ENCODE peak calls at places on chromosomes 7 and 10, in six cellular contexts. I, J, H, Y, B and Z are unnamed samples.

GRCh38 chr10:126011995-126012394 is 115.6 kb downstream of the FANK1 start:
- DNase-seq in I (no peak), J (no peak), H (no peak), Y (no peak), B (no peak), Z (no peak)

GRCh38 chr10:132783865-132784581 is 1.9 kb downstream of the NKX6-2 start:
- DNase-seq in I (no peak), J (no peak), H (no peak), Y (no peak), B (no peak), Z (no peak)

GRCh38 chr10:76433161-76434005 is 1002.0 kb downstream of the LRMDA start:
- DNase-seq in I (peak; percentile 30), J (no peak), H (no peak), Y (no peak), B (peak; percentile 9), Z (no peak)

GRCh38 chr10:77564781-77565589 is 72.6 kb downstream of the KCNMA1 start:
- DNase-seq in I (no peak), J (no peak), H (peak; percentile 77), Y (no peak), B (no peak), Z (no peak)

GRCh38 chr10:45354261-45354660 is 19.8 kb upstream of the ALOX5 start:
- DNase-seq in I (no peak), J (no peak), H (no peak), Y (no peak), B (no peak), Z (peak; percentile 92)

GRCh38 chr10:1738950-1739349 is 1.6 kb upstream of the ADARB2 start:
- DNase-seq in I (no peak), J (peak; percentile 82), H (no peak), Y (no peak), B (no peak), Z (no peak)

GRCh38 chr7:73738220-73738611 is 386 bp downstream of the ABHD11 start:
- DNase-seq in I (peak; percentile 94), J (no peak), H (peak; percentile 73), Y (peak; percentile 95), B (no peak), Z (no peak)

GRCh38 chr10:89540550-89540949 is 5.2 kb upstream of the SLC16A12 start:
- DNase-seq in I (no peak), J (no peak), H (no peak), Y (no peak), B (no peak), Z (no peak)

GRCh38 chr7:22945584-22945983 is 68.3 kb downstream of the HYCC1 start:
- DNase-seq in I (no peak), J (no peak), H (no peak), Y (no peak), B (no peak), Z (no peak)

GRCh38 chr10:84368828-84369227 is 40.4 kb downstream of the CCSER2 start:
- DNase-seq in I (no peak), J (no peak), H (no peak), Y (no peak), B (no peak), Z (no peak)

GRCh38 chr10:100993986-100994708 is 5.5 kb upstream of the LZTS2 start:
- DNase-seq in I (peak; percentile 70), J (no peak), H (no peak), Y (no peak), B (no peak), Z (no peak)

GRCh38 chr7:2399848-2400587 is 3.4 kb upstream of the CHST12 start:
- DNase-seq in I (peak; percentile 72), J (no peak), H (no peak), Y (peak; percentile 46), B (peak; percentile 76), Z (peak; percentile 99)

GRCh38 chr10:46525177-46525823 is 31.2 kb downstream of the GPRIN2 start:
- DNase-seq in I (peak; percentile 36), J (no peak), H (no peak), Y (no peak), B (no peak), Z (no peak)

GRCh38 chr10:87761153-87761552 is 56.9 kb downstream of the ATAD1 start:
- DNase-seq in I (no peak), J (no peak), H (no peak), Y (no peak), B (no peak), Z (no peak)

DNA sequence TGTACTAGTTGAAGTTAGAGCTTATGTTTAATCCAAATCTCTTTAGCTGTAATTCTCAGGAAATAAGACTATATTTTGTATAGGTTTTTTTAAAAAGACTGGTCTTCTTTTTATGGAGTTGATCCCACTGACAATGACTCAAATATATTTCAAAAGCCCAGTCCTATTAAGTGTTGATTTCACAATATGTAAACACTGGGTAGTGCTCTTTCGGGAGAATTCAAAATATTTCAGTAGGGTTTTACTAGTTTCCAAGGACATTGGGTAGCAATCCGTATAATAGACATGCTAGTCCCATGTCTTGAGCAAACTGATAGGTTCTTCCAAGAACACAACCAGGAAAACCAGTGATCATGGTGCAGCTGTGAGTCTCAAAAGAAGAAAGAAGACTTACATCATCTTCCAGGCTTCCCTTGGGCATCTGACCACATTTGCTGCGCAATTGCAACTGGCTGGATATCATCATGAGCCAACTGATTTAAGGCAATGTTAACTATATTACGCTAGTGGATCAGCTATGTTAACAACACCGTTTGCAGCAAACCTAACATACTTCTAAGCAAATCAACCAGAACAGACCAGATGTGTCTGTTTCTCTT is 59.3 kb upstream of the APBB1IP start:
- DNase-seq in I (no peak), J (no peak), H (no peak), Y (no peak), B (no peak), Z (peak; percentile 74)
- TF ChIP-seq GABPA in I (no peak), J (no peak), H (no peak), Y (no peak), B (no peak), Z (no peak)

DNA sequence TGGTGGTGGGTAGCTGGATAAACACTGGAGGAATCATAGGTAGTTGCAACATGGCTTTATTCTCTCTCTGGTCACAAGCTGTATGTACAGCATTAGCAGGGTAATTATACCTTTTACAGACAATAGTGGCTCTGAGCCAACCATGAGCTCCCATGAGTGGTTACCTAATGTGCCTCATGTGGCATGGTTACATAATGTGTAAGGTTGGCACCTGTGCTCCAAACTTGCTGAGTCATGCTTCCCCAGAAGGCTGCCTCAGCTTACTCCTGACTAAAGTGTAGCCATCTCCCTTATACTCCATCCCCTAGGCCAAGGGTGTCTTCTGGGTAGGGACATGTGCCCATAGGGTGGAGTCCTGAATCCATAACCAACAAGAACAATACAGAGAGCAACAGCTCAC is 345.3 kb upstream of the SEMA3C start:
- DNase-seq in I (no peak), J (no peak), H (no peak), Y (no peak), B (no peak), Z (no peak)
- TF ChIP-seq GABPA in I (no peak), J (no peak), H (no peak), Y (no peak), B (no peak), Z (no peak)

GRCh38 chr7:15703732-15704131 is 17.2 kb upstream of the MEOX2 start:
- DNase-seq in I (no peak), J (no peak), H (no peak), Y (no peak), B (no peak), Z (no peak)
- TF ChIP-seq GABPA in I (no peak), J (no peak), H (no peak), Y (no peak), B (no peak), Z (no peak)

DNA sequence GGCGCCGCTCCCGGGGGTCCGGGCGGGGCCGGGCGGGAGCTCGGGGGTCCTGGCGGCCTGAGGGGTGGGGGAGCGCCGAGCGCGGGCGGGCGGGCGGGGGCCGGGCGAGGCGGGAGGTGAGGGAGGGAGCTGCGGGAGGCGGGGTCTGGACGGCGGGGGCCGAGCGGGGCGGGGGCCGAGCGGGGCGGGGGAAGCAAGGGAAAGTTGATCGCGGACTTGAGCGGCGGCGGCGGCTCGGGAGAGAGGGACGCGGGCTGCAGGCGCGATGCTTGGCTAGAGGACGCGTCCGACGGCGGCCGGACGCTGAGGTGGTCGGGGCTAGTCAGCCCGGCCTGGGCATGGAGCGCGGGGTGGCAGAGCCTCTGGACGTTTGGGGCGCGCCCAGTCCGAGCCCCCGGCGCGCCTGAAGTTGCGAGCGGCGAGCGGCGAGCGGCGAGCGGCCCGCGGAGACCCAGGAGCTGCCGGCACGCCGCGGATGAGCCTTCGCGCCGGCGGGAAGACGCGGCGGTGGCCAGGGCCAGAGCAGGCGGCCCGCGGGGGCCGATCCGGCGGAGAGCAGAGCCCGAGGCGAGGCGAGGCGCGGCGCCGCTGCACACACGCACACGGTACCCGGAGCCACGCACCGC is at the start of gene CDH23:
- DNase-seq in I (peak; percentile 88), J (no peak), H (peak; percentile 70), Y (peak; percentile 78), B (no peak), Z (no peak)
- TF ChIP-seq GABPA in I (no peak), J (no peak), H (no peak), Y (no peak), B (no peak), Z (no peak)